ENCODE peak calls at places on chromosomes 6 and 20, in five cellular contexts. D, Z, B, T and Q are unnamed samples.

GRCh38 chr6:90274481-90275030 is 22.1 kb downstream of the BACH2 start:
- DNase-seq in Z (no peak), D (no peak), B (no peak), T (no peak), Q (peak; percentile 81)

GRCh38 chr20:63260521-63260920 is 6.3 kb upstream of the NKAIN4 start:
- DNase-seq in Z (no peak), D (no peak), T (no peak), B (no peak), Q (no peak)

GRCh38 chr6:17907467-17908229 is 79.8 kb downstream of the KIF13A start:
- DNase-seq in Z (peak; percentile 66), T (no peak), B (peak; percentile 74), D (peak; percentile 100), Q (no peak)

GRCh38 chr6:113920663-113921267 is 50.2 kb downstream of the HDAC2 start:
- DNase-seq in B (no peak), T (no peak), D (no peak), Z (no peak), Q (no peak)

GRCh38 chr6:136604328-136604825 is 54.2 kb upstream of the MAP7 start:
- DNase-seq in B (no peak), Z (no peak), T (peak; percentile 52), D (no peak), Q (no peak)

GRCh38 chr20:6282642-6283041 is 159.8 kb upstream of the FERMT1 start:
- DNase-seq in T (no peak), B (no peak), D (no peak), Z (no peak), Q (no peak)

GRCh38 chr6:111712398-111712797 is 106.7 kb upstream of the TRAF3IP2 start:
- DNase-seq in D (peak; percentile 95), Z (no peak), B (no peak), T (peak; percentile 58), Q (no peak)

GRCh38 chr6:53800976-53801375 is 6.2 kb downstream of the LRRC1 start:
- DNase-seq in D (no peak), T (no peak), B (no peak), Z (no peak), Q (no peak)

GRCh38 chr6:5622276-5623005 is 361.1 kb downstream of the FARS2 start:
- DNase-seq in D (no peak), T (no peak), Z (no peak), B (no peak), Q (no peak)

GRCh38 chr6:5623769-5624168 is 362.5 kb downstream of the FARS2 start:
- DNase-seq in T (no peak), Z (no peak), D (no peak), B (no peak), Q (no peak)

GRCh38 chr6:5630636-5631035 is 369.3 kb downstream of the FARS2 start:
- DNase-seq in T (no peak), D (no peak), B (no peak), Z (no peak), Q (no peak)

GRCh38 chr6:5624256-5624655 is 362.9 kb downstream of the FARS2 start:
- DNase-seq in D (no peak), Z (no peak), T (no peak), B (no peak), Q (no peak)

GRCh38 chr6:5626727-5627426 is 365.6 kb downstream of the FARS2 start:
- DNase-seq in D (no peak), Z (no peak), T (no peak), B (no peak), Q (no peak)
- H3K27ac ChIP-seq in D (no peak overlapping the region), Z (no peak overlapping the region), T (no peak overlapping the region), B (no peak overlapping the region), Q (peak overlapping the region; percentile 14)

GRCh38 chr20:32439132-32439829 is 81.2 kb downstream of the ASXL1 start:
- DNase-seq in T (no peak), D (peak; percentile 92), B (no peak), Z (no peak), Q (no peak)

GRCh38 chr20:32436142-32436861 is 78.2 kb downstream of the ASXL1 start:
- DNase-seq in Z (no peak), D (no peak), T (no peak), B (no peak), Q (no peak)

GRCh38 chr20:32438331-32438858 is 80.3 kb downstream of the ASXL1 start:
- DNase-seq in T (no peak), D (no peak), Z (no peak), B (no peak), Q (no peak)

GRCh38 chr20:32436968-32437367 is 78.8 kb downstream of the ASXL1 start:
- DNase-seq in Z (no peak), T (no peak), D (no peak), B (no peak), Q (no peak)

GRCh38 chr20:32437391-32438074 is 79.4 kb downstream of the ASXL1 start:
- DNase-seq in Z (peak; percentile 38), T (no peak), B (no peak), D (no peak), Q (no peak)
- TF ChIP-seq CTCF in Z (no peak), T (no peak), B (no peak), D (peak; percentile 18), Q (peak; percentile 26)

DNA sequence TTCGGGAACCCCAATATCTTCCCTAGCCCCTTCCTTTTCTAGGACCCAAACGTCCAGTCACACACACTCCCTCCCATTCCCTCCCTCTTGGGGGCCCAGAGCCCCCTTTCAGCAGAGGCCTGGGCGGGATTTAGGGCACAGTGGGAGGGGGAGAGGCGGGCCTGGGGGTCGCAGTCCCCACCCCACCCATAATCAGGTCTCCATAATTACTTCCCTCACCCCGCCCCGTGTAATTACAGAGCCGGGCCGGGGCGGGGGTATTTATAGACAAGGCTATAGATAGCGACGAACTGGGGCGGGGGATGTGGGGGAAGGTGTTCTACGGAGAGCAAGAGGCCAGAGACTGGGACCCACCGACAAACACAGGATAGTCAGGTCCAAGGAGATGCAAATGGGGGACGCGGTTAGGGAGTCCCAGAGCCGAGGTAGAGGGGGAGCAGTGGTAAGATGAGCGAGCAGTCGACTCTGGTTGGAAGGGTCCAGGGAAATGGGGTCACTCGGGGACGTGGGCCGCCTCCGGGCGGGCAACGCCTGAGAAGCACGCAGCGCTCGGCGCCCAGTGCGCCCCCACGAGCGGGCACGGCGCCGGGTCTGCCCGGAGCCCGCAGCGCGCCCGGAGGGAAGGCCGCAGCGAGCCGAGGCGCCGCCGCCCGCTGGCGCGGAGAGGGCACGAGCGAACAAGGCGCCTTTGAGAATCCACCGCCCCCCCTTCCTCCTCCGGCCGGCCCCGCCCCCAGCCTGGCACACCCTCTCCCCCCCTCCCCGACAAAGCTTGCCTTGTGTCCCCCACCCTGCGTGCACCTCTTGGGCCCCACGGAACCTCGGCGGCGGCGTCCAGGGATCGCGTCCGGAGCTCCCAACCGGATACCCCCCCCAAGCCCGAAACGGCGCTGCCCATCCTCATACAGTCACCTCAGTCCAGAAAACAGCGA is 670 bp upstream of the COL11A2 start:
- DNase-seq in D (no peak), T (peak; percentile 65), Z (no peak), B (peak; percentile 76), Q (no peak)
- H3K27ac ChIP-seq in D (no peak overlapping the region), T (peak overlapping the region; percentile 32), Z (no peak overlapping the region), B (peak overlapping the region; percentile 95), Q (no peak overlapping the region)

DNA sequence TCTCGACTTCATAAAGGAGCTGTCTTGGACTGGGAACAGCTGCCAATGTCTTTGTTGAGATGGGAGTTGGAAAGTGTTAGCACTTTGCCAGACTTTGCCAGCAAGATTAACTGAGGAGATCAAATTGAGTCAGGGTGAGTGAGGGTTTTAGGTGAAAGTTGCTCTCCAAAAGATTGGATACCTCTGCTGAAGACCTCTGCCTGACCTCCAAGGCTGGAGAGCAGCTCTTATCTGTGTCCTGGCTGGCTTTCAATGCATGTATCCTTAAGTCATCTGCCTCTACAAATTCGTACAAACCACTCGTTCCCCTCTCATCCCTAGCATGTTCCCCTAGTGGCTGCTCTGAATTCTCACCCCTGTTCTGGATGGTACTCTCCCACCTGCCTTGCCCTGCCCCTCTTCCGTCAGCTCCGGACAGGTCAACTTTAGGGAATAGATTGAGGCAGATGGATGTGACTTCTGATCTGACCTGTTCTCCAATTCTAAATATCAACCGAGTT is at the start of gene EFCAB8:
- DNase-seq in Z (no peak), B (no peak), D (no peak), T (no peak), Q (no peak)
- TF ChIP-seq CTCF in Z (no peak), B (no peak), D (no peak), T (no peak), Q (no peak)

DNA sequence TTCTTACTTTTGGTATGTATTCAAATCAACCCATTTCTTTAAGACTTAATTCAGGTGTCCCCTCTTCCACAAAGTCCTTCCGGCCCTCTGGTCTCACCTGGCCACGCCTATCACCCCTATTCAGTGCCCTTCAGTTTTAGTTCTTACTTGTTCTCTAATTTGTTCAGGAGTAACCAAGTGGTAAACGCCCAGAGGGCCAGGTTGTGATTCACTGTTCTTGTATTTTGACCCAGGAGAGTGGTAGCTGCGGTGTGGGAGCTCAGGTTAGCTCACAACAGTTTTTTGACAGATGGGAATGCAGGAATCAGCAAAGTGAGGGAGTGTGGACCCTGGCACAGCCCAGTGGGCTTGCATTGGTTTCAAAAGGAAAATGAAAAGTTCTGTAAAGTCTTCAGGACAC is 81.7 kb upstream of the RIPOR2 start:
- DNase-seq in T (no peak), D (no peak), B (no peak), Z (no peak), Q (no peak)
- H3K27ac ChIP-seq in T (no peak overlapping the region), D (no peak overlapping the region), B (no peak overlapping the region), Z (no peak overlapping the region), Q (no peak overlapping the region)

DNA sequence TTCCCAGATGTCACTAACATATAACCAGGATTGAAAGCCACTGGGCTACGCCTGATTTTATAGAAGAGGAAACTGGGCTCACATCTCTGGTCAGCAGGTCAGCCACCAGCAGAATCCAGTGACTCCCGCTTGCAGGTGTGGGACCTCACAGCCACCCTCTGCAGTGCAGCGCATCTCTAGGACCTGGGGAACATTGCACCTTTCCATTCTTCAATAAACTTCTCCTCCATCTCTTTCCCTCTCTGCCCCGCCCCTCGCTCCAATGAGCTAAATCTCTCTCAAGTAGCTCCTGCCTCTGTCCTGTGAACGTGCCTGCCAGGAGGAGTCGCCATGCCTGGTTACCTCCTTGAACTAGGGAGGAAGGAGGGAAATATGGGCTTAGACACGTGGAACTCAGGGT is 469.6 kb downstream of the PREX1 start:
- DNase-seq in T (no peak), B (no peak), Z (no peak), D (no peak), Q (no peak)
- TF ChIP-seq CTCF in T (no peak), B (no peak), Z (no peak), D (no peak), Q (no peak)